ENCODE peak calls at places on chromosomes 3 and 15, in six cellular contexts. Q, P, H, O, T and X are unnamed samples.

GRCh38 chr3:119834754-119835365 is 53.0 kb downstream of the NR1I2 start:
- DNase-seq in Q (no peak), P (no peak), H (no peak), O (no peak), T (no peak), X (no peak)

GRCh38 chr3:183254816-183255730 is 2.0 kb downstream of the B3GNT5 start:
- DNase-seq in Q (no peak), P (peak; percentile 55), H (no peak), O (no peak), T (no peak), X (no peak)

GRCh38 chr3:197025736-197026480 is 3.7 kb downstream of the MELTF start:
- DNase-seq in Q (no peak), P (no peak), H (no peak), O (no peak), T (no peak), X (no peak)

GRCh38 chr3:116579843-116580242 is 129.7 kb upstream of the TUSC7 start:
- DNase-seq in Q (peak; percentile 33), P (no peak), H (no peak), O (no peak), T (no peak), X (no peak)

GRCh38 chr3:189799366-189799765 is 168.2 kb downstream of the TP63 start:
- DNase-seq in Q (no peak), P (no peak), H (no peak), O (no peak), T (no peak), X (no peak)

GRCh38 chr3:181311186-181311585 is 321.6 kb upstream of the DNAJC19 start:
- DNase-seq in Q (no peak), P (peak; percentile 66), H (no peak), O (no peak), T (no peak), X (no peak)

GRCh38 chr3:167318996-167319615 is 61.0 kb downstream of the ZBBX start:
- DNase-seq in Q (no peak), P (peak; percentile 74), H (no peak), O (no peak), T (no peak), X (peak; percentile 8)

GRCh38 chr3:129560931-129561594 is 18.1 kb downstream of the H1-8 start:
- DNase-seq in Q (no peak), P (no peak), H (peak; percentile 33), O (peak; percentile 18), T (no peak), X (no peak)

GRCh38 chr3:61617041-61617440 is 55.7 kb downstream of the PTPRG start:
- DNase-seq in Q (no peak), P (no peak), H (no peak), O (no peak), T (no peak), X (no peak)

GRCh38 chr3:82100378-82100777 is 338.9 kb upstream of the GBE1 start:
- DNase-seq in Q (no peak), P (no peak), H (no peak), O (no peak), T (no peak), X (no peak)

GRCh38 chr3:187403768-187404270 is 35.6 kb downstream of the RTP4 start:
- DNase-seq in Q (no peak), P (no peak), H (no peak), O (no peak), T (no peak), X (no peak)

GRCh38 chr3:3110299-3110630 is at the start of gene IL5RA:
- DNase-seq in Q (no peak), P (no peak), H (no peak), O (peak; percentile 8), T (no peak), X (no peak)

GRCh38 chr3:195699148-195699771 is 21.5 kb upstream of the MUC20 start:
- DNase-seq in Q (no peak), P (no peak), H (no peak), O (no peak), T (no peak), X (no peak)

GRCh38 chr3:97821413-97821809 is 400 bp upstream of the CRYBG3 start:
- DNase-seq in Q (peak; percentile 19), P (no peak), H (no peak), O (peak; percentile 46), T (no peak), X (no peak)

GRCh38 chr3:40800343-40800742 is 275.6 kb downstream of the ZNF621 start:
- DNase-seq in Q (no peak), P (no peak), H (no peak), O (no peak), T (no peak), X (no peak)

GRCh38 chr3:55244247-55244646 is 242.9 kb downstream of the WNT5A start:
- DNase-seq in Q (no peak), P (peak; percentile 85), H (no peak), O (peak; percentile 79), T (no peak), X (no peak)

GRCh38 chr15:28919201-28919627 is 33.4 kb downstream of the APBA2 start:
- DNase-seq in Q (no peak), P (no peak), H (no peak), O (no peak), T (no peak), X (no peak)

GRCh38 chr15:47196057-47196456 is 521.2 kb upstream of the SEMA6D start:
- DNase-seq in Q (peak; percentile 75), P (peak; percentile 79), H (peak; percentile 61), O (peak; percentile 76), T (no peak), X (peak; percentile 91)

GRCh38 chr15:68209735-68210408 is 4.7 kb upstream of the CALML4 start:
- DNase-seq in Q (no peak), P (no peak), H (no peak), O (no peak), T (no peak), X (no peak)

GRCh38 chr3:184639351-184639750 is 72.5 kb downstream of the MAGEF1 start:
- DNase-seq in Q (no peak), P (no peak), H (no peak), O (no peak), T (no peak), X (no peak)

GRCh38 chr3:36681867-36682266 is 82.5 kb downstream of the DCLK3 start:
- DNase-seq in Q (no peak), P (no peak), H (no peak), O (no peak), T (no peak), X (no peak)

GRCh38 chr15:58228708-58229107 is 90.5 kb downstream of the AQP9 start:
- DNase-seq in Q (no peak), P (no peak), H (no peak), O (no peak), T (no peak), X (no peak)

GRCh38 chr3:33787328-33788009 is 11.0 kb upstream of the PDCD6IP start:
- DNase-seq in Q (peak; percentile 50), P (peak; percentile 21), H (peak; percentile 8), O (peak; percentile 28), T (no peak), X (no peak)

GRCh38 chr3:99990179-99990578 is 124.1 kb downstream of the FILIP1L start:
- DNase-seq in Q (no peak), P (no peak), H (no peak), O (no peak), T (no peak), X (no peak)

GRCh38 chr3:176953106-176954080 is 243.9 kb downstream of the TBL1XR1 start:
- DNase-seq in Q (no peak), P (no peak), H (no peak), O (peak; percentile 35), T (no peak), X (no peak)

GRCh38 chr15:22995786-22996185 is 15.6 kb upstream of the CYFIP1 start:
- DNase-seq in Q (no peak), P (no peak), H (no peak), O (no peak), T (no peak), X (no peak)

GRCh38 chr3:190601597-190601996 is 87.7 kb downstream of the IL1RAP start:
- DNase-seq in Q (no peak), P (no peak), H (no peak), O (no peak), T (no peak), X (no peak)

GRCh38 chr3:173737167-173737808 is 339.7 kb downstream of the NLGN1 start:
- DNase-seq in Q (no peak), P (no peak), H (no peak), O (no peak), T (no peak), X (no peak)

GRCh38 chr15:77010312-77010686 is 15.4 kb downstream of the PSTPIP1 start:
- DNase-seq in Q (no peak), P (no peak), H (no peak), O (no peak), T (no peak), X (no peak)

GRCh38 chr15:40762919-40763800 is 708 bp upstream of the GCHFR start:
- DNase-seq in Q (no peak), P (no peak), H (no peak), O (peak; percentile 34), T (no peak), X (no peak)

GRCh38 chr15:35443376-35443775 is 102.6 kb downstream of the DPH6 start:
- DNase-seq in Q (no peak), P (no peak), H (no peak), O (no peak), T (no peak), X (no peak)

GRCh38 chr15:67124111-67124510 is 58.7 kb downstream of the SMAD3 start:
- DNase-seq in Q (no peak), P (no peak), H (no peak), O (no peak), T (no peak), X (no peak)

GRCh38 chr15:70627734-70628541 is 135.4 kb downstream of the UACA start:
- DNase-seq in Q (no peak), P (no peak), H (no peak), O (no peak), T (no peak), X (no peak)

GRCh38 chr15:55526559-55527036 is 18.6 kb upstream of the DNAAF4 start:
- DNase-seq in Q (no peak), P (no peak), H (no peak), O (peak; percentile 4), T (no peak), X (no peak)

GRCh38 chr3:52313774-52314188 is 2.3 kb upstream of the DNAH1 start:
- DNase-seq in Q (no peak), P (no peak), H (no peak), O (no peak), T (no peak), X (no peak)

GRCh38 chr3:188756241-188756640 is 415.5 kb upstream of the TPRG1 start:
- DNase-seq in Q (no peak), P (no peak), H (no peak), O (no peak), T (no peak), X (no peak)

GRCh38 chr3:135871311-135871710 is 94.2 kb upstream of the PPP2R3A start:
- DNase-seq in Q (no peak), P (no peak), H (no peak), O (no peak), T (no peak), X (no peak)

GRCh38 chr3:107752202-107752990 is 229.6 kb downstream of the BBX start:
- DNase-seq in Q (no peak), P (peak; percentile 52), H (no peak), O (no peak), T (no peak), X (no peak)